ENCODE peak calls at places on chromosomes 7 and 10, in seven cellular contexts. M is fibroblast of lung, L is DND-41, C is esophagus squamous epithelium, A is kidney, W is mucosa of descending colon, R is left ventricle myocardium inferior. Y is an unnamed sample.
A peak's percentile ranks its signal among the peaks of the same experiment; 100 is the strongest.

GRCh38 chr10:75335983-75336382 is 65.6 kb downstream of the ZNF503 start:
- DNase-seq in M (no peak), L (no peak), C (no peak), A (no peak), W (no peak), R (no peak), Y (no peak)

GRCh38 chr10:49177391-49178355 is 10.5 kb downstream of the TMEM273 start:
- DNase-seq in M (peak; percentile 88), L (no peak), C (no peak), A (no peak), W (no peak), R (peak; percentile 63), Y (no peak)

GRCh38 chr10:34290412-34291082 is 524.5 kb downstream of the PARD3 start:
- DNase-seq in M (peak; percentile 89), L (no peak), C (no peak), A (peak; percentile 53), W (no peak), R (no peak), Y (no peak)

GRCh38 chr10:66929375-66929774 is 3.5 kb downstream of the LRRTM3 start:
- DNase-seq in M (no peak), L (no peak), C (no peak), A (no peak), W (no peak), R (no peak), Y (no peak)

GRCh38 chr7:73520673-73521635 is 1.1 kb downstream of the BAZ1B start:
- DNase-seq in M (peak; percentile 21), L (peak; percentile 26), C (no peak), A (no peak), W (no peak), R (no peak), Y (peak; percentile 45)

GRCh38 chr7:28793383-28793782 is 164.7 kb downstream of the TRIL start:
- DNase-seq in M (no peak), L (no peak), C (no peak), A (no peak), W (no peak), R (peak; percentile 35), Y (no peak)

GRCh38 chr7:130292682-130293257 is at the start of gene CPA4:
- DNase-seq in M (peak; percentile 100), L (no peak), C (no peak), A (no peak), W (no peak), R (no peak), Y (peak; percentile 21)

GRCh38 chr10:51642591-51642990 is 56.8 kb downstream of the CSTF2T start:
- DNase-seq in M (no peak), L (no peak), C (no peak), A (no peak), W (no peak), R (no peak), Y (no peak)

GRCh38 chr10:75110006-75110632 is 1.3 kb upstream of the SAMD8 start:
- DNase-seq in M (no peak), L (no peak), C (no peak), A (peak; percentile 74), W (no peak), R (no peak), Y (no peak)

GRCh38 chr7:149713061-149713730 is 60.2 kb downstream of the ZNF467 start:
- DNase-seq in M (no peak), L (no peak), C (no peak), A (no peak), W (no peak), R (no peak), Y (no peak)

GRCh38 chr10:58512470-58513188 is at the start of gene BICC1:
- DNase-seq in M (peak; percentile 69), L (no peak), C (no peak), A (peak; percentile 85), W (no peak), R (peak; percentile 42), Y (peak; percentile 40)

GRCh38 chr10:58511765-58512469 is 755 bp upstream of the BICC1 start:
- DNase-seq in M (peak; percentile 6), L (no peak), C (no peak), A (peak; percentile 80), W (peak; percentile 31), R (peak; percentile 42), Y (peak; percentile 5)

GRCh38 chr10:58515296-58515956 is 2.8 kb downstream of the BICC1 start:
- DNase-seq in M (peak; percentile 28), L (no peak), C (no peak), A (no peak), W (no peak), R (no peak), Y (no peak)

GRCh38 chr10:58514102-58514472 is 1.4 kb downstream of the BICC1 start:
- DNase-seq in M (peak; percentile 9), L (no peak), C (no peak), A (no peak), W (no peak), R (no peak), Y (no peak)

GRCh38 chr10:58513189-58514101 is 773 bp downstream of the BICC1 start:
- DNase-seq in M (peak; percentile 82), L (no peak), C (no peak), A (peak; percentile 86), W (peak; percentile 43), R (peak; percentile 71), Y (peak; percentile 3)
- H3K4me1 ChIP-seq in M (peaks cover 2% of the 10 kb centered on the region), L (no peaks in the 10 kb centered on the region), C (peaks cover 18% of the 10 kb centered on the region), A (peaks cover 11% of the 10 kb centered on the region), W (peaks cover 12% of the 10 kb centered on the region), R (peaks cover 14% of the 10 kb centered on the region), Y (no peaks in the 10 kb centered on the region)

GRCh38 chr7:2224491-2224928 is 8.2 kb downstream of the MAD1L1 start:
- DNase-seq in M (no peak), L (no peak), C (no peak), A (no peak), W (no peak), R (no peak), Y (no peak)

GRCh38 chr7:2224934-2225333 is 7.8 kb downstream of the MAD1L1 start:
- DNase-seq in M (no peak), L (no peak), C (no peak), A (no peak), W (no peak), R (peak; percentile 30), Y (no peak)

GRCh38 chr7:2225336-2225735 is 7.4 kb downstream of the MAD1L1 start:
- DNase-seq in M (no peak), L (no peak), C (no peak), A (peak; percentile 87), W (no peak), R (no peak), Y (no peak)

GRCh38 chr7:2222516-2222915 is 10.2 kb downstream of the MAD1L1 start:
- DNase-seq in M (no peak), L (no peak), C (no peak), A (no peak), W (no peak), R (no peak), Y (no peak)

DNA sequence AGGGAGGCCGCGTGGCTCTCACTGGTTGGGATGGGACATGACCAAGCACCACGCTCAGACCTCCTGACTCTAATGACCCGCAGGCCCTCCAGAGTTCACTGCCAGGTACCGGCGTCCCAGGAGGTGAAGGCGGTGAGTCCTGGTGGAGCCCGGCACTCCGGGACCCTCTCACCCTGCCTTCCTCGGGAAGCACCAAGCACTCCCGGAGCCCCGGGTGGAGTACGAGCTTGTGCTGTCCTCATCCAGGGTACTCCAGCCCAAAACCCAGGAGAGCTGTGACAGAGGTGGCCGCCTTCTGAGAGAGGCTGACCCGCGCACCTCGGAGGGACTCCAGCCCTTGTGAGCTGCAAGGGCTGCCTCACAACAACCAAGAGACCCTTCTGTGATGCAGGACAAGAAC is 9.4 kb downstream of the MAD1L1 start:
- DNase-seq in M (no peak), L (no peak), C (no peak), A (peak; percentile 69), W (no peak), R (no peak), Y (no peak)
- H3K36me3 ChIP-seq in M (peaks cover 11% of the 10 kb centered on the region), L (peaks cover 98% of the 10 kb centered on the region), C (peaks cover 99% of the 10 kb centered on the region), A (peaks cover 4% of the 10 kb centered on the region), W (no peaks in the 10 kb centered on the region), R (peaks cover 81% of the 10 kb centered on the region), Y (peaks cover 42% of the 10 kb centered on the region)

GRCh38 chr7:261341-262250 is 28.4 kb upstream of the FOXL3 start:
- DNase-seq in M (no peak), L (no peak), C (no peak), A (peak; percentile 74), W (peak; percentile 38), R (peak; percentile 17), Y (no peak)

GRCh38 chr7:259191-259505 is 30.8 kb upstream of the FOXL3 start:
- DNase-seq in M (no peak), L (no peak), C (no peak), A (no peak), W (no peak), R (peak; percentile 10), Y (no peak)

GRCh38 chr7:262251-262572 is 27.8 kb upstream of the FOXL3 start:
- DNase-seq in M (no peak), L (no peak), C (no peak), A (peak; percentile 51), W (no peak), R (peak; percentile 4), Y (no peak)

GRCh38 chr7:259751-260405 is 30.1 kb upstream of the FOXL3 start:
- DNase-seq in M (no peak), L (no peak), C (no peak), A (peak; percentile 71), W (peak; percentile 39), R (peak; percentile 14), Y (no peak)

DNA sequence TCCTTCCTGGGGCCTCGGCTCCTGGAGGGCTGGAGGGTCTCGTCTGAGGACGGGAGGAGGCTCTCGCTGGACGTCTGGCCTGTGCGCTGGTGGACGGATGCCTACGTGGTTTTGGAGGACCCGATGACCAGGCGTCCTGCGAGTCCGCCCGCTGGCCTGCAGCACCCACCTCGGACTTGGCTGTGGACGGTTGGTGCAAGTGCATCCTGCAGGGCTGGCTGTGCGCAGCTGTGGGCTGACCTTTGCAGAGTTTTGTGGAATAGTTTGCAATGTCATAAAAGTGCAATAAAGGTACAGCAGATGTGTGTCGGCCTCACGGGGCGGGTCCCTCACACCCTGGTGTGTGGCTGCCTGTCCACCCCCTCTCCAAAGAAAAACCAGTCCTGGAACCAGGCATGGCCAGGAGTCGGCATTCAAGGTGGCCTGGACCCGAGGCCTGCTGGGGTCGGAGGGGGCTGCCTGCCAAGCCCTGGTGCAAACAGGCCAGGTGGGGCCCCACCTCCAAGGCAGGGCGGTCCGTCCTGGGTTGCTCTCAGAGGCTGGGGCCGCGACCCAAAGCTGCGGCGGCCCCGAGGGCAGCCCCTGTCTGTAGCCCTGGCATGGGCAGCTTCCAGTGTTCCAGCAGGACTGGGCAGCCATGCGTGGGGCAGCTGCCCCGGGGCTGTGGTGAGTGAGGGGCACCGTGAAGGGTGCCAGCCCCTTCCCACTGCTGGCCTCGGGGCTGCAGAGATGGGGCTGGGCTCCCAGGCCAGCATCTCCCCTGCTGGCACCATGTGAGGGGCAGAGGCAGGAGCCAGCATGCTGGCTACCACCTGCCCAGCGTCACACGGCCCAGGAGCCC is 29.3 kb upstream of the FOXL3 start:
- DNase-seq in M (no peak), L (no peak), C (no peak), A (peak; percentile 66), W (peak; percentile 83), R (peak; percentile 11), Y (no peak)
- H3K4me1 ChIP-seq in M (no peaks in the 10 kb centered on the region), L (no peaks in the 10 kb centered on the region), C (no peaks in the 10 kb centered on the region), A (no peaks in the 10 kb centered on the region), W (peaks cover 16% of the 10 kb centered on the region), R (no peaks in the 10 kb centered on the region), Y (no peaks in the 10 kb centered on the region)

GRCh38 chr7:44391171-44391570 is 65.8 kb upstream of the CAMK2B start:
- DNase-seq in M (no peak), L (no peak), C (no peak), A (no peak), W (no peak), R (no peak), Y (no peak)
- H3K36me3 ChIP-seq in M (peaks cover 11% of the 10 kb centered on the region), L (peaks cover 69% of the 10 kb centered on the region), C (peaks cover 99% of the 10 kb centered on the region), A (peaks cover 21% of the 10 kb centered on the region), W (peaks cover 4% of the 10 kb centered on the region), R (peaks cover 68% of the 10 kb centered on the region), Y (peaks cover 10% of the 10 kb centered on the region)

GRCh38 chr10:122564980-122565379 is 4.4 kb downstream of the DMBT1 start:
- DNase-seq in M (no peak), L (no peak), C (no peak), A (no peak), W (no peak), R (no peak), Y (no peak)
- H3K4me1 ChIP-seq in M (no peaks in the 10 kb centered on the region), L (no peaks in the 10 kb centered on the region), C (no peaks in the 10 kb centered on the region), A (no peaks in the 10 kb centered on the region), W (no peaks in the 10 kb centered on the region), R (peaks cover 7% of the 10 kb centered on the region), Y (peaks cover 6% of the 10 kb centered on the region)

Y was measured in A673.